ENCODE peak calls at places on chromosomes 3 and 15, in eight cellular contexts. One of them, this sample, is unnamed.

GRCh38 chr15:53759333-53759975 is at the start of gene WDR72:
- DNase-seq in tibial artery: no peak
- DNase-seq in right cardiac atrium: no peak
- DNase-seq in adrenal gland: no peak
- DNase-seq in K562: peak
- DNase-seq in PC-3: no peak
- DNase-seq in pancreas: no peak
- DNase-seq in Karpas-422: no peak
- DNase-seq in this sample: no peak

GRCh38 chr3:5505997-5506396 is 318.5 kb downstream of the EDEM1 start:
- DNase-seq in right cardiac atrium: no peak
- DNase-seq in K562: no peak
- DNase-seq in tibial artery: no peak
- DNase-seq in Karpas-422: no peak
- DNase-seq in adrenal gland: no peak
- DNase-seq in pancreas: no peak
- DNase-seq in PC-3: no peak
- DNase-seq in this sample: no peak

GRCh38 chr3:129256270-129256669 is 6.9 kb downstream of the COPG1 start:
- DNase-seq in pancreas: no peak
- DNase-seq in Karpas-422: no peak
- DNase-seq in adrenal gland: no peak
- DNase-seq in PC-3: no peak
- DNase-seq in tibial artery: no peak
- DNase-seq in K562: no peak
- DNase-seq in right cardiac atrium: no peak
- DNase-seq in this sample: no peak

GRCh38 chr3:23992051-23992628 is 47.1 kb downstream of the NR1D2 start:
- DNase-seq in K562: no peak
- DNase-seq in PC-3: peak
- DNase-seq in right cardiac atrium: no peak
- DNase-seq in pancreas: no peak
- DNase-seq in adrenal gland: no peak
- DNase-seq in tibial artery: no peak
- DNase-seq in Karpas-422: no peak
- DNase-seq in this sample: no peak

GRCh38 chr3:67517781-67518180 is 136.6 kb downstream of the SUCLG2 start:
- DNase-seq in right cardiac atrium: no peak
- DNase-seq in K562: no peak
- DNase-seq in tibial artery: no peak
- DNase-seq in Karpas-422: no peak
- DNase-seq in PC-3: no peak
- DNase-seq in adrenal gland: no peak
- DNase-seq in pancreas: no peak
- DNase-seq in this sample: no peak

GRCh38 chr15:80832676-80833075 is 53.5 kb downstream of the CEMIP start:
- DNase-seq in tibial artery: no peak
- DNase-seq in PC-3: no peak
- DNase-seq in adrenal gland: no peak
- DNase-seq in pancreas: no peak
- DNase-seq in K562: no peak
- DNase-seq in Karpas-422: no peak
- DNase-seq in right cardiac atrium: no peak
- DNase-seq in this sample: no peak

GRCh38 chr3:31294430-31295149 is 238.1 kb upstream of the STT3B start:
- DNase-seq in adrenal gland: no peak
- DNase-seq in pancreas: no peak
- DNase-seq in tibial artery: no peak
- DNase-seq in Karpas-422: no peak
- DNase-seq in K562: no peak
- DNase-seq in right cardiac atrium: no peak
- DNase-seq in PC-3: peak
- DNase-seq in this sample: no peak

GRCh38 chr15:65286069-65286703 is 497 bp downstream of the PARP16 start:
- DNase-seq in Karpas-422: peak
- DNase-seq in adrenal gland: peak
- DNase-seq in pancreas: no peak
- DNase-seq in PC-3: peak
- DNase-seq in right cardiac atrium: no peak
- DNase-seq in tibial artery: peak
- DNase-seq in K562: no peak
- DNase-seq in this sample: peak

GRCh38 chr15:98289747-98290146 is 329.2 kb downstream of the ARRDC4 start:
- DNase-seq in pancreas: no peak
- DNase-seq in PC-3: no peak
- DNase-seq in right cardiac atrium: no peak
- DNase-seq in K562: no peak
- DNase-seq in adrenal gland: no peak
- DNase-seq in tibial artery: no peak
- DNase-seq in Karpas-422: no peak
- DNase-seq in this sample: no peak

GRCh38 chr15:58472821-58473581 is 41.2 kb downstream of the LIPC start:
- DNase-seq in PC-3: peak
- DNase-seq in adrenal gland: no peak
- DNase-seq in K562: no peak
- DNase-seq in tibial artery: peak
- DNase-seq in Karpas-422: no peak
- DNase-seq in right cardiac atrium: no peak
- DNase-seq in pancreas: no peak
- DNase-seq in this sample: no peak

GRCh38 chr3:196694202-196694638 is 17.8 kb downstream of the CEP19 start:
- DNase-seq in PC-3: peak
- DNase-seq in adrenal gland: no peak
- DNase-seq in right cardiac atrium: no peak
- DNase-seq in Karpas-422: no peak
- DNase-seq in pancreas: no peak
- DNase-seq in tibial artery: no peak
- DNase-seq in K562: no peak
- DNase-seq in this sample: peak

GRCh38 chr3:150497956-150498355 is 48.3 kb downstream of the SERP1 start:
- DNase-seq in PC-3: peak
- DNase-seq in tibial artery: no peak
- DNase-seq in Karpas-422: no peak
- DNase-seq in right cardiac atrium: no peak
- DNase-seq in K562: peak
- DNase-seq in pancreas: no peak
- DNase-seq in adrenal gland: peak
- DNase-seq in this sample: no peak

GRCh38 chr3:133804896-133805295 is 719 bp upstream of the SRPRB start:
- DNase-seq in pancreas: no peak
- DNase-seq in right cardiac atrium: no peak
- DNase-seq in K562: no peak
- DNase-seq in adrenal gland: no peak
- DNase-seq in Karpas-422: no peak
- DNase-seq in PC-3: peak
- DNase-seq in tibial artery: no peak
- DNase-seq in this sample: no peak

GRCh38 chr3:20668411-20668810 is 482.4 kb upstream of the SGO1 start:
- DNase-seq in PC-3: peak
- DNase-seq in pancreas: no peak
- DNase-seq in adrenal gland: peak
- DNase-seq in K562: no peak
- DNase-seq in Karpas-422: no peak
- DNase-seq in right cardiac atrium: no peak
- DNase-seq in tibial artery: no peak
- DNase-seq in this sample: peak
- H3K27ac ChIP-seq in PC-3: no peak
- H3K27ac ChIP-seq in pancreas: no peak
- H3K27ac ChIP-seq in adrenal gland: no peak
- H3K27ac ChIP-seq in K562: no peak
- H3K27ac ChIP-seq in Karpas-422: no peak
- H3K27ac ChIP-seq in right cardiac atrium: peak
- H3K27ac ChIP-seq in tibial artery: no peak
- H3K27ac ChIP-seq in this sample: peak

GRCh38 chr3:53162672-53163458 is 1.9 kb downstream of the PRKCD start:
- DNase-seq in pancreas: no peak
- DNase-seq in adrenal gland: no peak
- DNase-seq in right cardiac atrium: peak
- DNase-seq in tibial artery: no peak
- DNase-seq in K562: peak
- DNase-seq in Karpas-422: no peak
- DNase-seq in PC-3: peak
- DNase-seq in this sample: peak

GRCh38 chr3:53161820-53162671 is 1.0 kb downstream of the PRKCD start:
- DNase-seq in right cardiac atrium: peak
- DNase-seq in K562: peak
- DNase-seq in tibial artery: no peak
- DNase-seq in Karpas-422: peak
- DNase-seq in adrenal gland: no peak
- DNase-seq in pancreas: peak
- DNase-seq in PC-3: peak
- DNase-seq in this sample: peak

GRCh38 chr3:53160335-53160659 is 712 bp upstream of the PRKCD start:
- DNase-seq in right cardiac atrium: no peak
- DNase-seq in adrenal gland: no peak
- DNase-seq in pancreas: no peak
- DNase-seq in K562: no peak
- DNase-seq in PC-3: no peak
- DNase-seq in tibial artery: no peak
- DNase-seq in Karpas-422: no peak
- DNase-seq in this sample: no peak

GRCh38 chr3:53160660-53161344 is at the start of gene PRKCD:
- DNase-seq in tibial artery: peak
- DNase-seq in pancreas: peak
- DNase-seq in adrenal gland: peak
- DNase-seq in K562: peak
- DNase-seq in right cardiac atrium: peak
- DNase-seq in PC-3: peak
- DNase-seq in Karpas-422: peak
- DNase-seq in this sample: peak

DNA sequence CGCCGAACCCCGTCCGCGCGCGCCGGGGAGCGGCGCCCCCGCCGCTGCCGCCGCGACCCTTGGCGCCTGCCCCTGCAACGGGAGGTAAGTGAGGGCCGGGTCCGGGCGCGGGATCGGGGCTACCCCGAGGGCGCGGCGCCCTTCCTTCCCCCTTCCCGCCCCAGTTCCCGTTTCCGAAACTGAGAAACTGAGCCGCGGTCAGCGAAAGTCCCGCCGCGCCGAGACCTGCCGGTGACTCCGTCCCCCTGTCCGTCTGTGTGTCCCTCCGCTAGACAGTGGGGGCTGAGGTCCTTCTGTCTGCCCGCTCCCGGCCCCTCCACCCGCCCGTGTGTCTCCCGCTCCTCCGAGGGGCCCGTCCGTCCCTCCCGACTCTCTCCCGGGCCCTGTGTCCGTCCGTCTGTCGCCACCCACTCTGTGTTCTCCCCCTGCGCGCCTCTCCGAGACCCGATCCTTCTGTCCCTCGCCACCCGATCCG is 373 bp downstream of the PRKCD start:
- DNase-seq in tibial artery: no peak
- DNase-seq in K562: no peak
- DNase-seq in right cardiac atrium: peak
- DNase-seq in adrenal gland: no peak
- DNase-seq in PC-3: no peak
- DNase-seq in Karpas-422: peak
- DNase-seq in pancreas: peak
- DNase-seq in this sample: peak
- H3K27ac ChIP-seq in tibial artery: peak
- H3K27ac ChIP-seq in K562: peak
- H3K27ac ChIP-seq in right cardiac atrium: peak
- H3K27ac ChIP-seq in adrenal gland: peak
- H3K27ac ChIP-seq in PC-3: no peak
- H3K27ac ChIP-seq in Karpas-422: peak
- H3K27ac ChIP-seq in pancreas: peak
- H3K27ac ChIP-seq in this sample: no peak

DNA sequence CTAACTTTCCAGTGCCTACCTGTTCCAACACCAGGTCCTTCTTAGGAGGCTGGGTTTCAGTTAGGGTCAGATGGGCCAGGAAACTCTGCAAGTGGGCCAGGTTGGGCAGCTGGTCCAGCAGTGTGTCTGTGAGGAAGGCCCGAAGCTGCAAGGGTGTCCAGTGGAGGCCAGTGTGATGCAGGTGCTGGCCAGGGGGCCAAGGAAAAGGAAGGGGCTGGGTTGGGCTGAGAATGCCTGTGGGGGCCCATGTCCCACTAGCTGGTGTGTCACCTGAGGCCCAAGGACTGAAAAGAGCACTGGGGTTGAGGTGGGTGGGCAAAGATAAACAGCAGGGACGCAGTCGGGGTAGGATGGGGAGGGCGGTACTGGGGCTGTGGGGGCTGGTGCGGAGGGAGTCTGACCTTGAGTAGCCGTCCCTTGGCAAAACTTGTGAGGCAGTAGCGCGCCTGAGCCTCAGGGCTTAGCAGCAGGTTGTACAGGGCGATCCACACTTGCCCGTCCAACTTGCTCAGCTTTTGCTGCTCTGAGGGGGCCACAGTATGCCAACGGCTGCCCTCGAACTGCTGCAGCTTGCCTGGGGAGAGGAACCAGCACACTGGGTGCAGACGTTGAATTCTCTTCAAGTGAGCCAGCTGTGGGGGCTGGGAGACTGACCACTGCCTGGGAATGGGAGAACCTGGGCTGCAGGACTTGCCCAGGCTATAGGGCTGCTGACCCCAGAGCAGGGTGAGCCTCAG is 1.5 kb upstream of the RASSF1 start:
- DNase-seq in PC-3: no peak
- DNase-seq in right cardiac atrium: no peak
- DNase-seq in adrenal gland: no peak
- DNase-seq in Karpas-422: no peak
- DNase-seq in pancreas: no peak
- DNase-seq in tibial artery: no peak
- DNase-seq in K562: no peak
- DNase-seq in this sample: no peak
- H3K27ac ChIP-seq in PC-3: no peak
- H3K27ac ChIP-seq in right cardiac atrium: no peak
- H3K27ac ChIP-seq in adrenal gland: no peak
- H3K27ac ChIP-seq in Karpas-422: no peak
- H3K27ac ChIP-seq in pancreas: no peak
- H3K27ac ChIP-seq in tibial artery: no peak
- H3K27ac ChIP-seq in K562: no peak
- H3K27ac ChIP-seq in this sample: no peak

GRCh38 chr3:154142608-154143007 is 21.4 kb downstream of the ARHGEF26 start:
- DNase-seq in pancreas: no peak
- DNase-seq in adrenal gland: no peak
- DNase-seq in Karpas-422: no peak
- DNase-seq in tibial artery: no peak
- DNase-seq in K562: no peak
- DNase-seq in PC-3: no peak
- DNase-seq in right cardiac atrium: no peak
- DNase-seq in this sample: peak

GRCh38 chr3:154148541-154148940 is 27.4 kb downstream of the ARHGEF26 start:
- DNase-seq in right cardiac atrium: no peak
- DNase-seq in K562: no peak
- DNase-seq in tibial artery: no peak
- DNase-seq in PC-3: peak
- DNase-seq in adrenal gland: no peak
- DNase-seq in Karpas-422: no peak
- DNase-seq in pancreas: no peak
- DNase-seq in this sample: no peak

GRCh38 chr3:154139996-154140436 is 18.8 kb downstream of the ARHGEF26 start:
- DNase-seq in right cardiac atrium: no peak
- DNase-seq in tibial artery: no peak
- DNase-seq in adrenal gland: no peak
- DNase-seq in pancreas: no peak
- DNase-seq in K562: no peak
- DNase-seq in PC-3: no peak
- DNase-seq in Karpas-422: no peak
- DNase-seq in this sample: no peak

GRCh38 chr3:154144825-154145465 is 23.8 kb downstream of the ARHGEF26 start:
- DNase-seq in Karpas-422: no peak
- DNase-seq in tibial artery: no peak
- DNase-seq in adrenal gland: no peak
- DNase-seq in right cardiac atrium: no peak
- DNase-seq in PC-3: peak
- DNase-seq in K562: no peak
- DNase-seq in pancreas: no peak
- DNase-seq in this sample: no peak

GRCh38 chr3:154143873-154144272 is 22.7 kb downstream of the ARHGEF26 start:
- DNase-seq in right cardiac atrium: no peak
- DNase-seq in pancreas: no peak
- DNase-seq in Karpas-422: no peak
- DNase-seq in tibial artery: no peak
- DNase-seq in K562: no peak
- DNase-seq in PC-3: no peak
- DNase-seq in adrenal gland: no peak
- DNase-seq in this sample: no peak
- H3K27ac ChIP-seq in right cardiac atrium: no peak
- H3K27ac ChIP-seq in pancreas: no peak
- H3K27ac ChIP-seq in Karpas-422: no peak
- H3K27ac ChIP-seq in tibial artery: no peak
- H3K27ac ChIP-seq in K562: no peak
- H3K27ac ChIP-seq in PC-3: no peak
- H3K27ac ChIP-seq in adrenal gland: no peak
- H3K27ac ChIP-seq in this sample: no peak